ENCODE peak calls at places on chromosome 7, in eight cellular contexts. P, G, S, R, Z, O, D and J are unnamed samples.

GRCh38 chr7:40447345-40447744 is 312.5 kb downstream of the SUGCT start:
- DNase-seq in P (no peak), G (no peak), S (no peak), R (no peak), Z (no peak), O (no peak), D (no peak), J (peak; percentile 1)

GRCh38 chr7:18087031-18087686 is 59.5 kb upstream of the PRPS1L1 start:
- DNase-seq in P (no peak), G (no peak), S (no peak), R (no peak), Z (no peak), O (no peak), D (no peak), J (no peak)

GRCh38 chr7:159027803-159028455 is 116.7 kb downstream of the VIPR2 start:
- DNase-seq in P (no peak), G (no peak), S (no peak), R (no peak), Z (no peak), O (peak; percentile 64), D (no peak), J (no peak)

GRCh38 chr7:68730871-68731403 is 867.3 kb upstream of the AUTS2 start:
- DNase-seq in P (no peak), G (no peak), S (no peak), R (no peak), Z (no peak), O (peak; percentile 82), D (no peak), J (no peak)

GRCh38 chr7:131327049-131327625 is 539 bp upstream of the MKLN1 start:
- DNase-seq in P (peak; percentile 36), G (peak; percentile 79), S (peak; percentile 69), R (peak; percentile 19), Z (no peak), O (no peak), D (no peak), J (no peak)

GRCh38 chr7:104272767-104273384 is 55.5 kb upstream of the LHFPL3 start:
- DNase-seq in P (no peak), G (peak; percentile 57), S (peak; percentile 29), R (peak; percentile 26), Z (no peak), O (no peak), D (no peak), J (peak; percentile 10)

GRCh38 chr7:30027065-30027456 is 559 bp upstream of the FKBP14 start:
- DNase-seq in P (peak; percentile 26), G (peak; percentile 57), S (no peak), R (no peak), Z (no peak), O (no peak), D (no peak), J (peak; percentile 70)

GRCh38 chr7:90892213-90892612 is 296.1 kb downstream of the CDK14 start:
- DNase-seq in P (no peak), G (peak; percentile 14), S (no peak), R (no peak), Z (no peak), O (no peak), D (no peak), J (no peak)

GRCh38 chr7:149547126-149547525 is 49.5 kb upstream of the ZNF746 start:
- DNase-seq in P (no peak), G (no peak), S (no peak), R (no peak), Z (no peak), O (no peak), D (no peak), J (no peak)

GRCh38 chr7:138900040-138900828 is 81.0 kb downstream of the KIAA1549 start:
- DNase-seq in P (no peak), G (peak; percentile 65), S (no peak), R (no peak), Z (no peak), O (no peak), D (no peak), J (no peak)

GRCh38 chr7:104643587-104644217 is 315.3 kb downstream of the LHFPL3 start:
- DNase-seq in P (no peak), G (no peak), S (peak; percentile 34), R (peak; percentile 15), Z (no peak), O (no peak), D (no peak), J (peak; percentile 13)

GRCh38 chr7:108197371-108198091 is 67.4 kb upstream of the LAMB4 start:
- DNase-seq in P (no peak), G (no peak), S (no peak), R (no peak), Z (no peak), O (no peak), D (no peak), J (no peak)

GRCh38 chr7:801940-802364 is 30.3 kb upstream of the SUN1 start:
- DNase-seq in P (peak; percentile 72), G (no peak), S (no peak), R (no peak), Z (no peak), O (peak; percentile 76), D (peak; percentile 40), J (no peak)

DNA sequence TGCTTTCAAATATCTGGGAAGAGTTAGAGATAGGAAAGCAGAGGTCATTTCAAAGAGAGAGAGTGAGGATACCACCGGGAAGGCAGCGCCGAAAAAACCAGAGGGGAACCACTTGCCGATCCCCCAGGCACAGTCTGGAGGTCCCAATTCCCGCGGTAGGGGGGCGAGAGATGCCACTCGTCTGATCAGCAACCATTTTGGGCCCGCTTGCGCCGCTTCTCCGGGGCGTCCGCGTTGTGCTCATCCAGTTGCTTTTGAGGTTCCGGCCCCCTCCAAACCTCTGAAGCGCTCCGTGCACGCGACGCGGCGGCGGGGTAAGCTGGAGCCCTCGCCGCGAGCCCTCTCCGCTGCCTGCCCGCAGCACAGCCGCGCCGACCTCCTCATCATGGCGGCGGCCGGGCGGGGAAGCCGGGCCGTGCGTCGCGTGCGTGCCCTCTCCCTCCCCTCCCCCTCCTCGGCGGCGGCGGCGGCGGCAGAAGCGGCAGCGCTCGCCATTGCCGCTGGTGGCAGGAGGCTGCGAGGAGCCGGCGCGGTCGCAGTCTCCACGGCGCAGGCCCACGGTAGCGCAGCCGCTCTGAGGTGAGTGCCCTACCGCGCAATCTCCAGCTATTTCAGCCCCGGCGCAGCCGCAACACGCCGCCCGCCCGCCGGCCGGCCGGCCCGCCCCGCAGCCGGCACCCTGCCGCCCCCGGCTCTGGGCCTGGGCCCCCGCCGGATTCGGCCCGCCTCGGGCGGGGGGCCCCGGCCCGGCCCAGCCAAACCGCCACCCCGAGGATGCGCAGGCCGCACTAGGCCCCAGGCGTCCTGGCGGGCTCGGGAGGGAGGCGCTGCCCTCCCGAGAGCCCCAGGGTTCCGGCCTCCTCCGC is at the start of gene NRF1:
- DNase-seq in P (peak; percentile 89), G (peak; percentile 89), S (peak; percentile 97), R (peak; percentile 48), Z (peak; percentile 73), O (peak; percentile 90), D (peak; percentile 76), J (peak; percentile 90)
- TF ChIP-seq POLR2A in P (peak; percentile 76), G (peak; percentile 87), S (peak; percentile 93), R (peak; percentile 82), Z (peak; percentile 83), O (no peak), D (peak; percentile 72), J (peak; percentile 86)

GRCh38 chr7:52696183-52696582 is 339.2 kb upstream of the POM121L12 start:
- DNase-seq in P (no peak), G (no peak), S (no peak), R (no peak), Z (no peak), O (no peak), D (no peak), J (no peak)

GRCh38 chr7:52689912-52690311 is 345.5 kb upstream of the POM121L12 start:
- DNase-seq in P (no peak), G (no peak), S (no peak), R (no peak), Z (no peak), O (no peak), D (no peak), J (no peak)

GRCh38 chr7:52685351-52685750 is 350.1 kb upstream of the POM121L12 start:
- DNase-seq in P (no peak), G (no peak), S (no peak), R (no peak), Z (no peak), O (no peak), D (no peak), J (no peak)

DNA sequence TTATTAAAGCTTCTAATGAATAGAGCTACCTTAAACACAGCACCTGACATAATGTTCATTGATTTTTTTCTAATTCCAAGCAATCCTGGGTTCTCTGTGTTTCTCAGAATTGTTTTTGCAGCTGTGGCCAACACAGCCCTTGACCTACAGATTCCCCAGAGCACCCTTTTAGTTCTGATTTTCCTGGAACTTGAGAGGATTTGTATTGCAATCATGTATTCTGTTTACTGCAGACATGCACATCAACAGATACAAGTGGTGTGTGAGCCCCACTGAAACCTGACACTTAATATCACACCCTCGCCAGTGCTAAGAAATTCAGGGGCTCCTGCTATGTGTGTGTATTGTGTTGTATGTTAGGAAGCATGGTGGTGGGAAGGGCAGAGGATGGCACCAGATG is 344.2 kb upstream of the POM121L12 start:
- DNase-seq in P (no peak), G (no peak), S (no peak), R (no peak), Z (no peak), O (no peak), D (no peak), J (no peak)
- TF ChIP-seq POLR2A in P (no peak), G (no peak), S (no peak), R (no peak), Z (no peak), O (no peak), D (no peak), J (no peak)

DNA sequence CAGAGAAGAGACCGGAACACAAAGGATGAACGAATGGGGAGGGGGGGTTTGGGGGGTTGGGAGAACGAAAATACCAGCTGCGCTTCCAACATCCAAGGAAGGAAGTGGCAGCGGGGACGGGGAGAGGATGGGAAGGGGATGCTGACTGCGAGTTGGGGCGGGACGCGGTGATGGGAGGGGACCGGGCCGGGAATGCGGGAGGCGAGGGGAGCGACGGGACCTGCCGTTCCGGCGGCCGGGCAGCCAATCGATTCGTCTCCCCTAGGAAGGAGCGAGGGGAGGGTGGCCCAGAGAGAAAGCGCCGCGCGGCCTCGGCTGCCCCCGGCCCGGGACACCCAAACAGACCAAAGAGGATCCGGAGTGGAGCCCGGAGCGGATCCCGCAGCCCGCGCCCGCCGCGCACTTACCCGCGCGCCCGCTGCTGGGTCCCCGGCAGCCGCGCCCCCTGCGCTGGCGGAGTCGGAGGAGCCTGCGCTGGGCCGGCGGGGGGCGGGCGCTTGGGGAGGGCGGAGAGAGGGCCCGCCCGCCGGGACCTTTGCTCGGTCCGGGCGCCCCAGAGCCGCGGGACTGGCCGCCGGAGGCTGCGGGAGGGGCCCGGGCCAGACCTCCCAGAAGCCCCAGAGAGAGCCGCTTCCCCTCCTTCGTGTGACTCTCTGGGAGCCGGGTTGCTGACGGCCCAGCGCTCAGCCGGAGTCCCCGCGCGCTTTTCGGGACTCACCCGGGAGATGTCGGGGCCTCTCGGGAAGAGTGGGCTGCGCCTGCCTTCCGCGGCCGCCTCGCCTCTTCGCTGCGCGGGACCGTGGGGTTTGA is at the start of gene GSDME:
- DNase-seq in P (peak; percentile 51), G (peak; percentile 59), S (peak; percentile 24), R (no peak), Z (peak; percentile 62), O (peak; percentile 46), D (no peak), J (peak; percentile 22)
- TF ChIP-seq POLR2A in P (no peak), G (no peak), S (no peak), R (peak; percentile 17), Z (no peak), O (no peak), D (peak; percentile 7), J (no peak)

DNA sequence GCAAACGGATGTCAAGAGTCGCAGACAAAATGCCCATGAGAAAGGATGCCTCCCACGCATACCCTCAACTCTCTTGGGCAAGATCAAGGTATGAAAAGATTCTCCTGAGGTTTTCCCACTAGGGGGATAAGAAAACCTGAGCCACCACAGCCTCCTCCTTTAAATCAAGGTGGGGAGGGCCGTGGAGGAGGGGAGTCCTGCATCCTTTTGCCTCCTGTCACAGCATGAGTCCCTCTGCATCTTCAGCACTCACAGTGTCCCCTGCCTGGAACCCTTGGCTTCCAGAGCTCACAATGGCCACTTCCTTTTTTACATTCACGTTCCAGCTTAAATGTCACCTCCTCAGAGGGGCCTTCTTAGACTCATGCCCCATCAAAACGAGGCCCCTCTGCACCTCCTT is 207.6 kb downstream of the GLI3 start:
- DNase-seq in P (no peak), G (no peak), S (no peak), R (no peak), Z (no peak), O (no peak), D (no peak), J (no peak)
- TF ChIP-seq POLR2A in P (no peak), G (no peak), S (no peak), R (no peak), Z (no peak), O (no peak), D (no peak), J (no peak)